ENCODE peak calls at places on chromosomes 3 and 15, in nine cellular contexts. L is MCF 10A, M is astrocyte of the spinal cord, P is nephron progenitor cell, D is fibroblast of pulmonary artery, C is HFFc6, W is RWPE1, G is heart left ventricle, R is neural crest cell. Z is an unnamed sample.

GRCh38 chr15:75452968-75453702 is 1.6 kb upstream of the SIN3A start:
- DNase-seq in R (peak), L (peak), W (no peak), M (peak), G (peak), P (peak), D (peak), C (peak), Z (peak)

GRCh38 chr3:195156286-195156890 is 114.6 kb downstream of the XXYLT1 start:
- DNase-seq in C (no peak), L (no peak), R (no peak), G (no peak), P (no peak), W (no peak), M (no peak), D (no peak), Z (no peak)

GRCh38 chr3:109696932-109697331 is 359.6 kb upstream of the DPPA4 start:
- DNase-seq in R (no peak), L (no peak), G (no peak), W (no peak), D (no peak), C (no peak), P (no peak), M (no peak), Z (no peak)

GRCh38 chr15:66842710-66843441 is 140.8 kb downstream of the SMAD6 start:
- DNase-seq in R (peak), L (peak), C (peak), P (peak), M (peak), G (peak), D (peak), W (peak), Z (peak)

GRCh38 chr3:140292684-140293083 is 357.7 kb downstream of the CLSTN2 start:
- DNase-seq in M (peak), L (peak), C (no peak), D (peak), G (peak), W (peak), R (no peak), P (no peak), Z (peak)

GRCh38 chr3:137867611-137868010 is 103.5 kb downstream of the SOX14 start:
- DNase-seq in M (no peak), D (no peak), L (no peak), G (no peak), W (no peak), R (no peak), C (no peak), P (no peak), Z (no peak)

GRCh38 chr3:29171583-29171990 is 109.3 kb upstream of the RBMS3 start:
- DNase-seq in R (no peak), L (no peak), M (peak), P (no peak), W (no peak), D (peak), G (no peak), C (no peak), Z (no peak)

GRCh38 chr3:105780114-105780513 is 88.7 kb downstream of the CBLB start:
- DNase-seq in G (no peak), M (no peak), W (no peak), C (no peak), D (peak), L (peak), P (no peak), R (no peak), Z (peak)

GRCh38 chr3:194572131-194572789 is 61.0 kb downstream of the TMEM44 start:
- DNase-seq in P (peak), C (peak), R (no peak), D (peak), W (peak), G (peak), M (peak), L (peak), Z (peak)

GRCh38 chr3:111484666-111485065 is 57.3 kb upstream of the CD96 start:
- DNase-seq in L (no peak), M (peak), R (no peak), D (peak), C (no peak), W (no peak), P (no peak), G (no peak), Z (no peak)

DNA sequence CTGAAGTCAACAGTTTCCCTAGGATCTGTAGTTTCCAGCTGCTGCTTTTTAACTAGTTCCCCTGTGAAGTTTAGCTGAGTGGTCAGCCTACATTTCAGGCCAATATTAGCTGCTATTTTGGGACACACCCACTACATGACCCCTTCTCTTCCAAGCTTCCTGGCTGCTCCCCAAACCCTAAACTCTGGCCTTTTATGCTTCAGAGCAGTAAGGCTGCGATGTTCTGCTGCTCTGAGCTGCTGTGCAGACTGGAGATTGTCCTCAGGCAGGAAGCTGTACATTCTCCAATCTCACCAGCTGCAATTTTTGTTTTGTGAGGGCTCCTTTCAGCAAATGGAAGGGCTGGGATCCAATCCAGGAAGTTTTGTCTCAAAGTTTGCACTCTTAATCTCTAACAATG is 48.0 kb upstream of the WDR72 start:
- DNase-seq in P (no peak), W (no peak), D (no peak), C (no peak), M (no peak), G (peak), L (no peak), R (no peak), Z (no peak)
- TF ChIP-seq CTCF in P (no peak), W (no peak), D (no peak), C (no peak), M (no peak), G (no peak), L (no peak), R (no peak), Z (no peak)

GRCh38 chr15:77419050-77419835 is 661 bp downstream of the PEAK1 start:
- DNase-seq in R (peak), C (peak), W (peak), M (peak), L (peak), D (peak), G (peak), P (peak), Z (peak)
- TF ChIP-seq CTCF in R (peak), C (peak), W (peak), M (peak), L (no peak), D (no peak), G (peak), P (no peak), Z (no peak)

GRCh38 chr15:60551781-60552161 is 72.8 kb upstream of the ICE2 start:
- DNase-seq in W (peak), M (no peak), R (no peak), G (no peak), L (peak), D (no peak), P (no peak), C (no peak), Z (no peak)
- TF ChIP-seq CTCF in W (no peak), M (no peak), R (no peak), G (no peak), L (peak), D (no peak), P (no peak), C (no peak), Z (no peak)

GRCh38 chr15:57079446-57079845 is 161.0 kb downstream of the TCF12 start:
- DNase-seq in W (no peak), M (peak), C (no peak), L (no peak), G (no peak), P (no peak), R (no peak), D (no peak), Z (no peak)
- TF ChIP-seq CTCF in W (no peak), M (peak), C (no peak), L (no peak), G (no peak), P (no peak), R (peak), D (no peak), Z (no peak)

GRCh38 chr15:95176794-95177577 is 945.6 kb downstream of the MCTP2 start:
- DNase-seq in G (no peak), M (no peak), D (no peak), R (no peak), P (no peak), C (no peak), L (no peak), W (no peak), Z (no peak)
- TF ChIP-seq CTCF in G (no peak), M (no peak), D (no peak), R (no peak), P (no peak), C (no peak), L (no peak), W (no peak), Z (no peak)

DNA sequence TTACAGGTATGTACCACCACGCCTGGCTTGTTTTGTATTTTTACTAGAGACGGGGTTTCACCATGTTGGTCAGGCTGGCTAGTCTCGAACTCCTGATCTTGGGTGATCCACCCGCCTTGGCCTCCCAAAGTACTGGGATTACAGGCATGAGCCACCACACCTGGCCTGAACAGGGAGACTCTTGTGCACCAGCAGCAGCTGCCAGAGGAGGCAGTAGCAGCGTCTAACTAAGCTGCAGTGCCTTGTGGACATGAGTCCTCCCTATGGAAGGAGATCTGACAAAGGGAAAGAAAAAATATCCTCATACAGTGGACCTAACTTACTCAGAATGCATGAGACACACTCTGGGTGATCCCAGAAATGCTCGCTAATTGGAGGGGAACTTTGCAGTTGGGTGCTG is 36.8 kb upstream of the NEO1 start:
- DNase-seq in L (no peak), M (no peak), P (no peak), D (no peak), R (no peak), W (no peak), G (no peak), C (no peak), Z (no peak)
- TF ChIP-seq CTCF in L (no peak), M (no peak), P (no peak), D (no peak), R (no peak), W (no peak), G (no peak), C (no peak), Z (no peak)

DNA sequence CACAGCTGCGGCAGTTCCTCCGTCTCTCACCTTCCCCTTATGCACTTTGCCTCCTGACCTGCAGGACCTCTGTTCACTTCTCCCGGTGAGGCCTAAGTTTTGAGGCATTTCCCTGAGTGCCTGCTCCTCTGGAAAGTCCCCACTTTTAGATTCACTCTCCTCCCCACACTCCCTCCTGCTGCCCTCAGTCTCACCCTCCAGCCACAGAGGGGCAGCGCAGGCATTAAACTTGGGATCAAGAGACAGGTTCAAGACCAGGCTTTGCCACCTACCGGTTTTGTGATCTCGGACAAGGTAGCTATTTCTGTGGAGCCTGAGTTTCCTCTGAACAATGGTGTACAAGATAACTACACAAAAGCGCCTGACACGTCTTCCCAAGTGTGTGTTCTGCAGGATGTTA is 19.4 kb downstream of the SLC6A11 start:
- DNase-seq in M (no peak), D (no peak), P (no peak), L (no peak), C (no peak), R (no peak), G (no peak), W (no peak), Z (no peak)
- TF ChIP-seq CTCF in M (no peak), D (no peak), P (no peak), L (no peak), C (no peak), R (no peak), G (no peak), W (no peak), Z (no peak)

GRCh38 chr3:9914011-9914410 is 2.9 kb upstream of the IL17RC start:
- DNase-seq in L (no peak), D (no peak), G (no peak), P (no peak), C (no peak), M (no peak), W (no peak), R (no peak), Z (peak)

GRCh38 chr3:9916734-9917680 is at the start of gene IL17RC:
- DNase-seq in D (peak), R (peak), G (peak), M (peak), C (peak), W (peak), L (peak), P (peak), Z (peak)

GRCh38 chr3:9916346-9916733 is 558 bp upstream of the IL17RC start:
- DNase-seq in D (peak), R (no peak), P (no peak), L (no peak), W (no peak), C (peak), G (no peak), M (peak), Z (peak)

GRCh38 chr3:9914559-9915251 is 2.2 kb upstream of the IL17RC start:
- DNase-seq in D (no peak), R (no peak), L (no peak), P (no peak), M (no peak), W (no peak), C (no peak), G (no peak), Z (no peak)

DNA sequence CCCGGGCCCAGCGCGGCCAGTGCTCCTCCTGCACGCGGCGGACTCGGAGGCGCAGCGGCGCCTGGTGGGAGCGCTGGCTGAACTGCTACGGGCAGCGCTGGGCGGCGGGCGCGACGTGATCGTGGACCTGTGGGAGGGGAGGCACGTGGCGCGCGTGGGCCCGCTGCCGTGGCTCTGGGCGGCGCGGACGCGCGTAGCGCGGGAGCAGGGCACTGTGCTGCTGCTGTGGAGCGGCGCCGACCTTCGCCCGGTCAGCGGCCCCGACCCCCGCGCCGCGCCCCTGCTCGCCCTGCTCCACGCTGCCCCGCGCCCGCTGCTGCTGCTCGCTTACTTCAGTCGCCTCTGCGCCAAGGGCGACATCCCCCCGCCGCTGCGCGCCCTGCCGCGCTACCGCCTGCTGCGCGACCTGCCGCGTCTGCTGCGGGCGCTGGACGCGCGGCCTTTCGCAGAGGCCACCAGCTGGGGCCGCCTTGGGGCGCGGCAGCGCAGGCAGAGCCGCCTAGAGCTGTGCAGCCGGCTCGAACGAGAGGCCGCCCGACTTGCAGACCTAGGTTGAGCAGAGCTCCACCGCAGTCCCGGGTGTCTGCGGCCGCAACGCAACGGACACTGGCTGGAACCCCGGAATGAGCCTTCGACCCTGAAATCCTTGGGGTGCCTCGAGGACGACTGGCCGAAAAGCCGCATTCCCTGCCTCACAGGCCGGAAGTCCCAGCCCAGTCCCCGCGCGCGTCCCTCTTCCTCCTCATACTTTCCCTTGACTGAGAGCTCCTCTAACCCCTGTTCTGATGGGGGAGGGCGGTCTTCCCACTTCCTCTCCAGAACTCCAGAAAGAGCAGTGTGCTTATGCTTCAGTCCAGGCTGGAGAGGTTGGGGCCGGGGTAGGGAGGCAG is 1.4 kb upstream of the IL17RC start:
- DNase-seq in D (peak), P (peak), C (peak), W (no peak), L (no peak), G (peak), R (peak), M (peak), Z (peak)
- TF ChIP-seq CTCF in D (peak), P (no peak), C (peak), W (no peak), L (no peak), G (peak), R (peak), M (peak), Z (peak)

GRCh38 chr3:77150759-77151158 is 110.9 kb downstream of the ROBO2 start:
- DNase-seq in P (no peak), M (no peak), D (no peak), W (no peak), R (no peak), G (no peak), L (no peak), C (no peak), Z (no peak)
- TF ChIP-seq CTCF in P (no peak), M (no peak), D (no peak), W (no peak), R (no peak), G (no peak), L (no peak), C (no peak), Z (no peak)

GRCh38 chr3:56042326-56042951 is 425.8 kb downstream of the ERC2 start:
- DNase-seq in P (peak), C (peak), D (peak), L (peak), R (no peak), M (peak), G (no peak), W (peak), Z (peak)
- TF ChIP-seq CTCF in P (peak), C (peak), D (peak), L (peak), R (peak), M (peak), G (peak), W (peak), Z (peak)